ENCODE peak calls at places on chromosome 15, in eight cellular contexts. Y is GM13976, L is left ventricle myocardium inferior, D is cardiac fibroblast, F is lung microvascular endothelial cell, K is Right ventricle myocardium superior, O is body of pancreas, M is ELR. G is an unnamed sample.

GRCh38 chr15:98383571-98383970 is 264.8 kb upstream of the IGF1R start:
- DNase-seq in D (no peak), L (no peak), O (no peak), K (no peak), M (no peak), Y (no peak), F (no peak), G (no peak)

GRCh38 chr15:29734917-29735572 is 87.2 kb downstream of the TJP1 start:
- DNase-seq in Y (no peak), K (no peak), L (no peak), D (no peak), M (no peak), F (no peak), O (no peak), G (peak)

GRCh38 chr15:56225520-56225919 is 18.2 kb downstream of the RFX7 start:
- DNase-seq in F (no peak), O (no peak), L (no peak), K (no peak), M (no peak), D (no peak), Y (no peak), G (no peak)

GRCh38 chr15:70853270-70853854 is 595 bp downstream of the LARP6 start:
- DNase-seq in D (peak), K (peak), L (no peak), Y (no peak), M (peak), F (peak), O (peak), G (peak)

GRCh38 chr15:70215951-70216350 is 118.2 kb upstream of the TLE3 start:
- DNase-seq in D (no peak), Y (no peak), L (no peak), M (no peak), K (no peak), O (no peak), F (no peak), G (no peak)

GRCh38 chr15:74631935-74632560 is 16.4 kb downstream of the CLK3 start:
- DNase-seq in D (peak), F (peak), O (peak), L (peak), M (peak), Y (peak), K (peak), G (peak)

GRCh38 chr15:63015618-63016017 is 26.9 kb upstream of the TPM1 start:
- DNase-seq in Y (no peak), M (peak), K (no peak), O (no peak), L (no peak), F (peak), D (peak), G (peak)

GRCh38 chr15:88894348-88894818 is 961 bp downstream of the HAPLN3 start:
- DNase-seq in M (peak), D (peak), O (peak), K (peak), Y (peak), F (peak), L (peak), G (peak)

GRCh38 chr15:87623832-87624231 is 632.7 kb downstream of the NTRK3 start:
- DNase-seq in L (no peak), M (peak), Y (no peak), D (no peak), F (no peak), K (no peak), O (no peak), G (peak)

GRCh38 chr15:77584201-77584600 is 48.5 kb downstream of the LINGO1 start:
- DNase-seq in F (no peak), Y (no peak), O (no peak), L (no peak), D (no peak), K (no peak), M (peak), G (no peak)

GRCh38 chr15:48186271-48186670 is 5.2 kb upstream of the CTXN2 start:
- DNase-seq in K (no peak), M (no peak), F (no peak), O (no peak), L (no peak), Y (no peak), D (no peak), G (no peak)

GRCh38 chr15:45221967-45222366 is 30.1 kb upstream of the SLC28A2 start:
- DNase-seq in D (no peak), M (no peak), K (no peak), L (no peak), F (no peak), O (no peak), Y (no peak), G (no peak)

GRCh38 chr15:84598993-84599392 is 1.8 kb upstream of the ZSCAN2 start:
- DNase-seq in Y (peak), O (peak), L (no peak), D (peak), F (peak), M (peak), K (no peak), G (peak)

GRCh38 chr15:68154923-68155559 is 50.1 kb downstream of the CALML4 start:
- DNase-seq in F (peak), M (peak), L (no peak), Y (peak), K (no peak), O (peak), D (peak), G (peak)

GRCh38 chr15:101255615-101256350 is 3.9 kb upstream of the CHSY1 start:
- DNase-seq in K (no peak), O (no peak), M (no peak), L (no peak), Y (no peak), D (peak), F (peak), G (no peak)

GRCh38 chr15:38438031-38438986 is 15.6 kb upstream of the FAM98B start:
- DNase-seq in M (no peak), F (no peak), Y (no peak), D (peak), O (no peak), L (no peak), K (no peak), G (no peak)

GRCh38 chr15:51251591-51251990 is 86.8 kb downstream of the CYP19A1 start:
- DNase-seq in F (no peak), Y (no peak), M (no peak), K (no peak), D (no peak), L (no peak), O (no peak), G (no peak)

GRCh38 chr15:83380682-83381081 is 66.5 kb upstream of the SH3GL3 start:
- DNase-seq in Y (peak), F (peak), L (peak), O (peak), D (peak), M (peak), K (peak), G (peak)

GRCh38 chr15:62573856-62574255 is 408.8 kb upstream of the C2CD4B start:
- DNase-seq in Y (no peak), L (no peak), K (no peak), O (no peak), D (no peak), M (no peak), F (no peak), G (no peak)

GRCh38 chr15:88276821-88277220 is 20.3 kb upstream of the NTRK3 start:
- DNase-seq in F (no peak), L (no peak), D (no peak), K (no peak), Y (no peak), O (no peak), M (no peak), G (no peak)